ENCODE peak calls at places on chromosomes 4 and X, in six cellular contexts. T is A549; C is Peyer's patch; W is fibroblast of the aortic adventitia; A is CD4-positive, alpha-beta T cell; R is osteocyte. F is an unnamed sample.

GRCh38 chr4:24417206-24417605 is 167.1 kb downstream of the DHX15 start:
- DNase-seq in C (no peak), A (no peak), T (no peak), W (no peak), R (no peak), F (peak)

GRCh38 chrX:125090046-125090445 is 229.6 kb upstream of the TEX13C start:
- DNase-seq in W (no peak), A (no peak), R (no peak), C (no peak), T (no peak), F (peak)

GRCh38 chr4:7721984-7722551 is 217.6 kb downstream of the AFAP1 start:
- DNase-seq in C (no peak), W (no peak), A (no peak), T (no peak), R (no peak), F (peak)

GRCh38 chrX:16175329-16175728 is 8.0 kb downstream of the MAGEB17 start:
- DNase-seq in C (no peak), W (no peak), R (no peak), A (no peak), T (no peak), F (no peak)

GRCh38 chr4:123352240-123352945 is 44.2 kb upstream of the SPRY1 start:
- DNase-seq in T (no peak), R (no peak), A (no peak), W (peak), C (no peak), F (peak)

GRCh38 chr4:134219043-134219442 is 17.5 kb upstream of the PABPC4L start:
- DNase-seq in W (no peak), T (no peak), A (no peak), C (no peak), R (no peak), F (no peak)

GRCh38 chr4:1402021-1402515 is 4.2 kb downstream of the NKX1-1 start:
- DNase-seq in A (no peak), C (no peak), T (no peak), W (no peak), R (no peak), F (no peak)

GRCh38 chrX:106987488-106987887 is 12.5 kb downstream of the MORC4 start:
- DNase-seq in C (no peak), R (no peak), A (no peak), W (no peak), T (no peak), F (no peak)

GRCh38 chr4:165464813-165465381 is 86.1 kb downstream of the CPE start:
- DNase-seq in W (peak), C (no peak), R (no peak), T (peak), A (no peak), F (peak)

GRCh38 chrX:17590892-17591740 is 146.2 kb upstream of the SCML1 start:
- DNase-seq in C (peak), W (peak), A (peak), T (peak), R (no peak), F (peak)

GRCh38 chr4:64756016-64756415 is 346.8 kb upstream of the TECRL start:
- DNase-seq in A (no peak), C (no peak), T (no peak), W (peak), R (no peak), F (peak)

GRCh38 chr4:107743532-107743931 is 23.5 kb upstream of the PAPSS1 start:
- DNase-seq in T (no peak), C (no peak), R (no peak), W (no peak), A (no peak), F (no peak)

GRCh38 chrX:120251471-120252011 is 929 bp downstream of the ZBTB33 start:
- DNase-seq in A (peak), T (peak), C (peak), W (peak), R (no peak), F (peak)

GRCh38 chrX:43702660-43703059 is 46.6 kb downstream of the MAOA start:
- DNase-seq in R (no peak), A (no peak), C (no peak), T (no peak), W (no peak), F (no peak)

GRCh38 chrX:131617182-131617581 is 73.3 kb downstream of the OR13H1 start:
- DNase-seq in T (no peak), W (peak), C (no peak), A (no peak), R (no peak), F (peak)

GRCh38 chr4:145937021-145937861 is 1.4 kb downstream of the ZNF827 start:
- DNase-seq in R (peak), T (no peak), C (peak), W (peak), A (peak), F (peak)

GRCh38 chr4:149108626-149109025 is 666.4 kb upstream of the NR3C2 start:
- DNase-seq in R (no peak), C (no peak), A (no peak), W (no peak), T (no peak), F (no peak)

GRCh38 chrX:39163585-39163984 is 362.3 kb downstream of the MID1IP1 start:
- DNase-seq in R (no peak), W (no peak), A (no peak), C (no peak), T (no peak), F (no peak)

DNA sequence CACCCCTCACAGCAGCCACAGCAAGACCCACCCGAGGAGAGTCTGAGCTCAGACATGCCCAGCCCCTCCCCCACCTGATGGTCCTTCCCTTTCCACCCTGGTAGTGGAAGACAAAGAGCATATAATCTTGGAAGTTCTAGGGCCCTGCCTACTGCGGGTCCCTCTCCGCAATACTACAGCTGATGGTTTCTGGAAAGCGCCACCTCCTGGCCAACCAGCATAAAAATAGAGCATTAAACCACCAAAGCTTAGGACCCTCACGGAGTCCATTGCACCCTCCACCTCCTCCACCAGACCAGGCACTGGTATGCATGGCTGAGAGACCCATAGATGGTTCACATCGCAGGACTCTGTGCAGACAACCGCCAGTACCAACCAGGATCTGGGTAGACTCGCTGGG is 78.2 kb downstream of the SH3BGRL start:
- DNase-seq in T (no peak), W (no peak), R (no peak), C (no peak), A (no peak), F (no peak)
- TF ChIP-seq CTCF in T (no peak), W (no peak), R (peak), C (no peak), A (no peak), F (no peak)

DNA sequence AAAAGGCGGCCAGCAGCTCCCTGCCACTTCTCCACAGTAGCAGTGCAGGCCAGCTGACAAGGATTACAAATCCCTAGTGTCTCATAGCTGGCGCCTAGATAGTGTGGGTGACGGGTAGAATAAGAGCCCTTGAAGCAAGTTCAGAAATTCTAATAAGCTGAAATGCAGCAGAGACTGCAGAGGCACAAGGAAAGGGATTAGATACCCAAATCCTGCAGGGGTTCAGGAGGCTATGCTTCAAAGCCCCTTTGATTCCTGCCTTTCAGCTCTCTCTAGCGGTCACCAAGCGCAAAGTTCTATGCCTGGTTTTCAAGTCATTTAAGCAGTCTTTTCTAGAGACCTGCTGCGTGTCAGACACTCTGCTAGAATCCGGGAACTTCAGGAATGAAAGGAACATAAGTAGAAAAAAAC is 79.2 kb downstream of the RLIM start:
- DNase-seq in R (no peak), W (peak), C (no peak), T (no peak), A (no peak), F (peak)
- TF ChIP-seq CTCF in R (peak), W (peak), C (no peak), T (peak), A (no peak), F (peak)

DNA sequence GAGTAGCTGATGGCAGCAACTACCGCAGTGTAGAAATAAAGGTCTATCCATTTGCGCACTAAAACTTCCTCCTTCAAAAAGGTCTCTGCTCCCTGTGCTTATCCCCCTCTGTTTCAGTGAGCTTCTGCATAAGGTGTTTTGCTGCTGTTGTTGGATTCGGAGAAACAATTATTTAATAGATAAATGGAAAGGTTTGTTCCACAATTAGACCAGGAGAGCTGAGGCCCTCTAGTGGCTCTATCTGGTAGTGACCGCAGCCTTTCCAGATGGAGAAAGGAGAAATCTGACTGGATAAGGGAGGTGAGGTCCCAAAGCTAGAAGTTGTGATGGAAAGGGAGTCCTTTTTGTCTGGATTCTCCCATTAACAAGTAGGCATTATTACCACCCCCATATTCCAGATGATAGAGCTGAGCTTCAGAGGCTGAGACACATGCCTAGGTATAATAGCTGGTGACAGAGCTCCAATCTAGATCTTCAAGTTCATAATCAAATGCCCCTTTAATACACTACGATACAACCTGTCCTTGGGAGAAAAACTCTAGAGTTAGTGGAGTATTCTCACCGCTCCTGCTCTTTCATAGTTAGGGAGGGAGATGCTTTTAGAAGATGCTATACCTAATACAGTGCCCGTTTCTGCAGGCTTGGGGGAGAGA is 5.1 kb upstream of the GABRQ start:
- DNase-seq in C (no peak), R (no peak), A (no peak), T (peak), W (peak), F (peak)
- TF ChIP-seq CTCF in C (peak), R (peak), A (peak), T (peak), W (peak), F (peak)

GRCh38 chrX:137194164-137194563 is 160.4 kb upstream of the GPR101 start:
- DNase-seq in T (peak), R (no peak), A (no peak), W (peak), C (no peak), F (peak)
- TF ChIP-seq CTCF in T (peak), R (peak), A (peak), W (peak), C (no peak), F (peak)

GRCh38 chr4:147837435-147837834 is 105.5 kb downstream of the ARHGAP10 start:
- DNase-seq in C (no peak), R (no peak), T (peak), W (no peak), A (no peak), F (peak)
- TF ChIP-seq CTCF in C (no peak), R (peak), T (no peak), W (peak), A (no peak), F (peak)

DNA sequence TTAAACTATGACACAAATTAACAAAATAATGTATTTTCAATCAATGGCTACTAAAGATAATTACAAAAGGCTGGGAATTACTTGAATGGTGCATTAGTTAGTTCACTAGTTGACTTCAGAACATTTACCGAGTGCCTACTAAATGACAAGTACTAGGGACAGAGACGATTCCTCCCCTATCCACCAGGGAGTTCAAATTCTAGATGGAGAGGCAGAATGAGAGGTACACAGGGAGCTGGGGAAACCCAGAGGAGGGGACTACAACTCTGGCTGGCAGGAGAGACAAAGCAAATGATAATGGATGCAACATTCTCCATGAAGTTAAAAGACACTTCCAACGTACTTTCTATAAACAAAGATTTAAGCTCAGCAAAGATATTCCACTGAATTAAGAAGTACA is 43.1 kb upstream of the MCF2 start:
- DNase-seq in A (no peak), T (no peak), C (no peak), W (no peak), R (no peak), F (no peak)
- TF ChIP-seq CTCF in A (no peak), T (no peak), C (no peak), W (no peak), R (no peak), F (no peak)